ENCODE peak calls at places on chromosomes 5 and 9, in nine cellular contexts. One of them, this sample, is unnamed.

GRCh38 chr5:96194597-96194996 is 232.9 kb upstream of the ELL2 start:
- DNase-seq in HCT116: no peak
- DNase-seq in CD4-positive, CD25-positive, alpha-beta regulatory T cell: no peak
- DNase-seq in hepatocyte: no peak
- DNase-seq in AG04450: no peak
- DNase-seq in right atrium auricular region: no peak
- DNase-seq in tibial nerve: no peak
- DNase-seq in small intestine: no peak
- DNase-seq in heart right ventricle: no peak
- DNase-seq in this sample: no peak

GRCh38 chr5:79976759-79977515 is 14.1 kb downstream of the MTX3 start:
- DNase-seq in HCT116: no peak
- DNase-seq in CD4-positive, CD25-positive, alpha-beta regulatory T cell: no peak
- DNase-seq in hepatocyte: no peak
- DNase-seq in AG04450: no peak
- DNase-seq in right atrium auricular region: no peak
- DNase-seq in tibial nerve: no peak
- DNase-seq in small intestine: no peak
- DNase-seq in heart right ventricle: no peak
- DNase-seq in this sample: no peak

GRCh38 chr5:98050583-98050982 is 722.9 kb upstream of the RGMB start:
- DNase-seq in HCT116: no peak
- DNase-seq in CD4-positive, CD25-positive, alpha-beta regulatory T cell: no peak
- DNase-seq in hepatocyte: peak; percentile 15
- DNase-seq in AG04450: peak; percentile 7
- DNase-seq in right atrium auricular region: no peak
- DNase-seq in tibial nerve: no peak
- DNase-seq in small intestine: no peak
- DNase-seq in heart right ventricle: no peak
- DNase-seq in this sample: no peak

GRCh38 chr9:133930046-133931015 is 61.8 kb downstream of the VAV2 start:
- DNase-seq in HCT116: no peak
- DNase-seq in CD4-positive, CD25-positive, alpha-beta regulatory T cell: no peak
- DNase-seq in hepatocyte: no peak
- DNase-seq in AG04450: no peak
- DNase-seq in right atrium auricular region: no peak
- DNase-seq in tibial nerve: no peak
- DNase-seq in small intestine: no peak
- DNase-seq in heart right ventricle: no peak
- DNase-seq in this sample: no peak

GRCh38 chr5:55708732-55709131 is 3.4 kb downstream of the SLC38A9 start:
- DNase-seq in HCT116: no peak
- DNase-seq in CD4-positive, CD25-positive, alpha-beta regulatory T cell: peak; percentile 22
- DNase-seq in hepatocyte: no peak
- DNase-seq in AG04450: no peak
- DNase-seq in right atrium auricular region: no peak
- DNase-seq in tibial nerve: no peak
- DNase-seq in small intestine: no peak
- DNase-seq in heart right ventricle: no peak
- DNase-seq in this sample: no peak

GRCh38 chr5:142994242-142994641 is 224.1 kb downstream of the ARHGAP26 start:
- DNase-seq in HCT116: no peak
- DNase-seq in CD4-positive, CD25-positive, alpha-beta regulatory T cell: no peak
- DNase-seq in hepatocyte: no peak
- DNase-seq in AG04450: no peak
- DNase-seq in right atrium auricular region: no peak
- DNase-seq in tibial nerve: no peak
- DNase-seq in small intestine: no peak
- DNase-seq in heart right ventricle: no peak
- DNase-seq in this sample: no peak

GRCh38 chr5:148840531-148840930 is 14.1 kb downstream of the ADRB2 start:
- DNase-seq in HCT116: no peak
- DNase-seq in CD4-positive, CD25-positive, alpha-beta regulatory T cell: no peak
- DNase-seq in hepatocyte: no peak
- DNase-seq in AG04450: no peak
- DNase-seq in right atrium auricular region: no peak
- DNase-seq in tibial nerve: no peak
- DNase-seq in small intestine: no peak
- DNase-seq in heart right ventricle: no peak
- DNase-seq in this sample: no peak

GRCh38 chr9:89951671-89952070 is 346.9 kb downstream of the GADD45G start:
- DNase-seq in HCT116: no peak
- DNase-seq in CD4-positive, CD25-positive, alpha-beta regulatory T cell: no peak
- DNase-seq in hepatocyte: no peak
- DNase-seq in AG04450: no peak
- DNase-seq in right atrium auricular region: no peak
- DNase-seq in tibial nerve: no peak
- DNase-seq in small intestine: no peak
- DNase-seq in heart right ventricle: no peak
- DNase-seq in this sample: no peak

GRCh38 chr5:14672082-14672481 is 7.6 kb downstream of the OTULIN start:
- DNase-seq in HCT116: no peak
- DNase-seq in CD4-positive, CD25-positive, alpha-beta regulatory T cell: no peak
- DNase-seq in hepatocyte: no peak
- DNase-seq in AG04450: no peak
- DNase-seq in right atrium auricular region: no peak
- DNase-seq in tibial nerve: no peak
- DNase-seq in small intestine: no peak
- DNase-seq in heart right ventricle: no peak
- DNase-seq in this sample: no peak

GRCh38 chr5:122916490-122916889 is 71.1 kb downstream of the SNX24 start:
- DNase-seq in HCT116: no peak
- DNase-seq in CD4-positive, CD25-positive, alpha-beta regulatory T cell: no peak
- DNase-seq in hepatocyte: no peak
- DNase-seq in AG04450: no peak
- DNase-seq in right atrium auricular region: no peak
- DNase-seq in tibial nerve: no peak
- DNase-seq in small intestine: no peak
- DNase-seq in heart right ventricle: no peak
- DNase-seq in this sample: no peak

GRCh38 chr5:167307042-167307441 is 984.4 kb upstream of the WWC1 start:
- DNase-seq in HCT116: no peak
- DNase-seq in CD4-positive, CD25-positive, alpha-beta regulatory T cell: no peak
- DNase-seq in hepatocyte: no peak
- DNase-seq in AG04450: no peak
- DNase-seq in right atrium auricular region: no peak
- DNase-seq in tibial nerve: no peak
- DNase-seq in small intestine: no peak
- DNase-seq in heart right ventricle: no peak
- DNase-seq in this sample: no peak

GRCh38 chr5:84255318-84255717 is 129.4 kb downstream of the EDIL3 start:
- DNase-seq in HCT116: peak; percentile 47
- DNase-seq in CD4-positive, CD25-positive, alpha-beta regulatory T cell: no peak
- DNase-seq in hepatocyte: peak; percentile 28
- DNase-seq in AG04450: no peak
- DNase-seq in right atrium auricular region: no peak
- DNase-seq in tibial nerve: no peak
- DNase-seq in small intestine: no peak
- DNase-seq in heart right ventricle: no peak
- DNase-seq in this sample: no peak

GRCh38 chr5:140741967-140742366 is 41.7 kb downstream of the ZMAT2 start:
- DNase-seq in HCT116: no peak
- DNase-seq in CD4-positive, CD25-positive, alpha-beta regulatory T cell: no peak
- DNase-seq in hepatocyte: no peak
- DNase-seq in AG04450: no peak
- DNase-seq in right atrium auricular region: no peak
- DNase-seq in tibial nerve: no peak
- DNase-seq in small intestine: no peak
- DNase-seq in heart right ventricle: no peak
- DNase-seq in this sample: no peak
- H3K9me3 ChIP-seq in HCT116: no peaks in the 10 kb centered on the region
- H3K9me3 ChIP-seq in CD4-positive, CD25-positive, alpha-beta regulatory T cell: peaks cover 4% of the 10 kb centered on the region
- H3K9me3 ChIP-seq in hepatocyte: no peaks in the 10 kb centered on the region
- H3K9me3 ChIP-seq in AG04450: no peaks in the 10 kb centered on the region
- H3K9me3 ChIP-seq in right atrium auricular region: peaks cover 15% of the 10 kb centered on the region
- H3K9me3 ChIP-seq in tibial nerve: no peaks in the 10 kb centered on the region
- H3K9me3 ChIP-seq in small intestine: no peaks in the 10 kb centered on the region
- H3K9me3 ChIP-seq in heart right ventricle: no peaks in the 10 kb centered on the region
- H3K9me3 ChIP-seq in this sample: peaks cover 7% of the 10 kb centered on the region

GRCh38 chr5:4042311-4042710 is 446.7 kb downstream of the IRX1 start:
- DNase-seq in HCT116: no peak
- DNase-seq in CD4-positive, CD25-positive, alpha-beta regulatory T cell: peak; percentile 7
- DNase-seq in hepatocyte: no peak
- DNase-seq in AG04450: no peak
- DNase-seq in right atrium auricular region: no peak
- DNase-seq in tibial nerve: no peak
- DNase-seq in small intestine: no peak
- DNase-seq in heart right ventricle: no peak
- DNase-seq in this sample: no peak
- H3K9me3 ChIP-seq in HCT116: peaks cover 41% of the 10 kb centered on the region
- H3K9me3 ChIP-seq in CD4-positive, CD25-positive, alpha-beta regulatory T cell: no peaks in the 10 kb centered on the region
- H3K9me3 ChIP-seq in hepatocyte: no peaks in the 10 kb centered on the region
- H3K9me3 ChIP-seq in AG04450: peaks cover 28% of the 10 kb centered on the region
- H3K9me3 ChIP-seq in right atrium auricular region: no peaks in the 10 kb centered on the region
- H3K9me3 ChIP-seq in tibial nerve: no peaks in the 10 kb centered on the region
- H3K9me3 ChIP-seq in small intestine: no peaks in the 10 kb centered on the region
- H3K9me3 ChIP-seq in heart right ventricle: no peaks in the 10 kb centered on the region
- H3K9me3 ChIP-seq in this sample: no peaks in the 10 kb centered on the region

DNA sequence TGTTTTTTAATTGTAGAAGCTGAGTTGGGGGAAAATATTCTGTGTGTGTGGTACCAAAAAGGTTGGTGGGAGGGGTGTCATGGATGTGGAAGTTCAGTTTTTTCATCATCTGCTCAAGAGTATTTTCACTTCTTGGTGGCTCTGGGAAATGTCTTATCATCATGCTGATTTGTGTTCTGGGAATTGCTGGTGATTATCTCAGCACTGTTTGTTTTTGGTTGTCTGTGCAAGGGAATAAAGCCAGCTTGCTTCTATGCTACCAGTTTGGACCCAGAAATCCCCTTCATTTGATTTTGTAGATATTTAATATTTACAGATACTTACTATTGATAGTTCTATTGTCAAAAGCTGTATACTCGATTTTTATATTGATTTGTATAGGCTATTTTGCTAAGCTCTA is 2289.7 kb downstream of the MAT2B start:
- DNase-seq in HCT116: no peak
- DNase-seq in CD4-positive, CD25-positive, alpha-beta regulatory T cell: no peak
- DNase-seq in hepatocyte: no peak
- DNase-seq in AG04450: no peak
- DNase-seq in right atrium auricular region: no peak
- DNase-seq in tibial nerve: no peak
- DNase-seq in small intestine: no peak
- DNase-seq in heart right ventricle: no peak
- DNase-seq in this sample: no peak
- H3K9me3 ChIP-seq in HCT116: peaks cover 12% of the 10 kb centered on the region
- H3K9me3 ChIP-seq in CD4-positive, CD25-positive, alpha-beta regulatory T cell: peaks cover 3% of the 10 kb centered on the region
- H3K9me3 ChIP-seq in hepatocyte: peaks cover 5% of the 10 kb centered on the region
- H3K9me3 ChIP-seq in AG04450: peaks cover 9% of the 10 kb centered on the region
- H3K9me3 ChIP-seq in right atrium auricular region: peaks cover 13% of the 10 kb centered on the region
- H3K9me3 ChIP-seq in tibial nerve: no peaks in the 10 kb centered on the region
- H3K9me3 ChIP-seq in small intestine: no peaks in the 10 kb centered on the region
- H3K9me3 ChIP-seq in heart right ventricle: no peaks in the 10 kb centered on the region
- H3K9me3 ChIP-seq in this sample: no peaks in the 10 kb centered on the region

GRCh38 chr5:179240561-179240960 is 104.7 kb downstream of the ADAMTS2 start:
- DNase-seq in HCT116: no peak
- DNase-seq in CD4-positive, CD25-positive, alpha-beta regulatory T cell: no peak
- DNase-seq in hepatocyte: no peak
- DNase-seq in AG04450: no peak
- DNase-seq in right atrium auricular region: no peak
- DNase-seq in tibial nerve: no peak
- DNase-seq in small intestine: no peak
- DNase-seq in heart right ventricle: no peak
- DNase-seq in this sample: no peak
- H3K9me3 ChIP-seq in HCT116: no peaks in the 10 kb centered on the region
- H3K9me3 ChIP-seq in CD4-positive, CD25-positive, alpha-beta regulatory T cell: no peaks in the 10 kb centered on the region
- H3K9me3 ChIP-seq in hepatocyte: no peaks in the 10 kb centered on the region
- H3K9me3 ChIP-seq in AG04450: peaks cover 17% of the 10 kb centered on the region
- H3K9me3 ChIP-seq in right atrium auricular region: peaks cover 6% of the 10 kb centered on the region
- H3K9me3 ChIP-seq in tibial nerve: no peaks in the 10 kb centered on the region
- H3K9me3 ChIP-seq in small intestine: no peaks in the 10 kb centered on the region
- H3K9me3 ChIP-seq in heart right ventricle: no peaks in the 10 kb centered on the region
- H3K9me3 ChIP-seq in this sample: peaks cover 13% of the 10 kb centered on the region

GRCh38 chr5:179187681-179188575 is 127.8 kb downstream of the ZNF354C start:
- DNase-seq in HCT116: no peak
- DNase-seq in CD4-positive, CD25-positive, alpha-beta regulatory T cell: no peak
- DNase-seq in hepatocyte: no peak
- DNase-seq in AG04450: no peak
- DNase-seq in right atrium auricular region: no peak
- DNase-seq in tibial nerve: no peak
- DNase-seq in small intestine: no peak
- DNase-seq in heart right ventricle: no peak
- DNase-seq in this sample: no peak
- H3K9me3 ChIP-seq in HCT116: no peaks in the 10 kb centered on the region
- H3K9me3 ChIP-seq in CD4-positive, CD25-positive, alpha-beta regulatory T cell: no peaks in the 10 kb centered on the region
- H3K9me3 ChIP-seq in hepatocyte: no peaks in the 10 kb centered on the region
- H3K9me3 ChIP-seq in AG04450: no peaks in the 10 kb centered on the region
- H3K9me3 ChIP-seq in right atrium auricular region: no peaks in the 10 kb centered on the region
- H3K9me3 ChIP-seq in tibial nerve: no peaks in the 10 kb centered on the region
- H3K9me3 ChIP-seq in small intestine: no peaks in the 10 kb centered on the region
- H3K9me3 ChIP-seq in heart right ventricle: no peaks in the 10 kb centered on the region
- H3K9me3 ChIP-seq in this sample: no peaks in the 10 kb centered on the region

GRCh38 chr9:11328326-11328725 is 715.5 kb upstream of the PTPRD start:
- DNase-seq in HCT116: no peak
- DNase-seq in CD4-positive, CD25-positive, alpha-beta regulatory T cell: no peak
- DNase-seq in hepatocyte: no peak
- DNase-seq in AG04450: no peak
- DNase-seq in right atrium auricular region: no peak
- DNase-seq in tibial nerve: no peak
- DNase-seq in small intestine: no peak
- DNase-seq in heart right ventricle: no peak
- DNase-seq in this sample: no peak
- H3K9me3 ChIP-seq in HCT116: peaks cover 20% of the 10 kb centered on the region
- H3K9me3 ChIP-seq in CD4-positive, CD25-positive, alpha-beta regulatory T cell: no peaks in the 10 kb centered on the region
- H3K9me3 ChIP-seq in hepatocyte: no peaks in the 10 kb centered on the region
- H3K9me3 ChIP-seq in AG04450: peaks cover 4% of the 10 kb centered on the region
- H3K9me3 ChIP-seq in right atrium auricular region: no peaks in the 10 kb centered on the region
- H3K9me3 ChIP-seq in tibial nerve: no peaks in the 10 kb centered on the region
- H3K9me3 ChIP-seq in small intestine: no peaks in the 10 kb centered on the region
- H3K9me3 ChIP-seq in heart right ventricle: no peaks in the 10 kb centered on the region
- H3K9me3 ChIP-seq in this sample: no peaks in the 10 kb centered on the region

DNA sequence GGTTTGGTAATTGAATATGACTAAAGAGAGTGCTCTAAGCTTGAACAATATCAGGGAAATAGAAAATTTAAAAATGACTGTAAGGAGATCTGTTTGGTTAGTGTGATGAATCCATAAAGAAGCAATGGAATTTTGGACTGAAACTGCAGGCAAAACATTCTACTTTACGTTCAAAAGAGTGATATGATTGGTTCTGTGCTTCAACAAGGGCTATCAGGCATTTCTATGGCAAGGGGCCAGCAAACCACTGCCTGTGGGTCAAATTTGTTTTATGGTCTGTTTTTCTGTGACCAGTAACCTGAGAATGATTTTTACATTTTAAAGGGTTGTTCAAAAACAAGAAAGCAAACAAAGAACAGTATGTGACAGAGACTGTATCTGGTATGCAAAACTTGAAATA is 332.9 kb upstream of the KLF9 start:
- DNase-seq in HCT116: no peak
- DNase-seq in CD4-positive, CD25-positive, alpha-beta regulatory T cell: no peak
- DNase-seq in hepatocyte: peak; percentile 10
- DNase-seq in AG04450: no peak
- DNase-seq in right atrium auricular region: no peak
- DNase-seq in tibial nerve: no peak
- DNase-seq in small intestine: no peak
- DNase-seq in heart right ventricle: no peak
- DNase-seq in this sample: no peak
- H3K9me3 ChIP-seq in HCT116: no peaks in the 10 kb centered on the region
- H3K9me3 ChIP-seq in CD4-positive, CD25-positive, alpha-beta regulatory T cell: no peaks in the 10 kb centered on the region
- H3K9me3 ChIP-seq in hepatocyte: no peaks in the 10 kb centered on the region
- H3K9me3 ChIP-seq in AG04450: no peaks in the 10 kb centered on the region
- H3K9me3 ChIP-seq in right atrium auricular region: no peaks in the 10 kb centered on the region
- H3K9me3 ChIP-seq in tibial nerve: no peaks in the 10 kb centered on the region
- H3K9me3 ChIP-seq in small intestine: no peaks in the 10 kb centered on the region
- H3K9me3 ChIP-seq in heart right ventricle: no peaks in the 10 kb centered on the region
- H3K9me3 ChIP-seq in this sample: no peaks in the 10 kb centered on the region